ENCODE peak calls at places on chromosomes 11 and 22, in eight cellular contexts. O, V, T, D, Y, C, E and Q are unnamed samples.

GRCh38 chr11:33701831-33702230 is 1.2 kb upstream of the C11orf91 start:
- DNase-seq in Y (no peak), D (no peak), E (peak), O (no peak), V (no peak), T (peak), C (no peak), Q (no peak)

GRCh38 chr11:114440121-114440860 is 1.0 kb downstream of the REXO2 start:
- DNase-seq in V (no peak), O (peak), D (peak), Y (no peak), C (no peak), T (peak), E (no peak), Q (peak)

GRCh38 chr11:16133867-16134266 is 222.5 kb downstream of the SOX6 start:
- DNase-seq in Y (no peak), E (no peak), C (no peak), D (no peak), T (no peak), V (no peak), O (no peak), Q (no peak)

GRCh38 chr22:49201046-49201970 is 626.4 kb downstream of the BRD1 start:
- DNase-seq in C (no peak), T (no peak), Y (no peak), E (no peak), V (no peak), O (no peak), D (no peak), Q (no peak)

GRCh38 chr11:93099811-93100210 is 98.0 kb downstream of the SLC36A4 start:
- DNase-seq in D (no peak), V (no peak), O (no peak), C (no peak), Y (no peak), E (peak), T (no peak), Q (no peak)

GRCh38 chr22:37822079-37822833 is 926 bp upstream of the GALR3 start:
- DNase-seq in V (no peak), C (no peak), T (no peak), D (no peak), O (no peak), E (no peak), Y (no peak), Q (no peak)

GRCh38 chr11:17828311-17828751 is 93.8 kb downstream of the KCNC1 start:
- DNase-seq in Y (no peak), E (peak), D (no peak), T (peak), V (no peak), C (peak), O (no peak), Q (no peak)

GRCh38 chr22:38710866-38711265 is 5.1 kb downstream of the GTPBP1 start:
- DNase-seq in T (no peak), E (no peak), C (no peak), O (no peak), Y (no peak), V (no peak), D (no peak), Q (no peak)

GRCh38 chr11:100927579-100927978 is 202.0 kb downstream of the PGR start:
- DNase-seq in D (no peak), V (no peak), O (no peak), T (no peak), Y (no peak), E (no peak), C (no peak), Q (no peak)

GRCh38 chr11:76629133-76629852 is 41.3 kb downstream of the LRRC32 start:
- DNase-seq in C (no peak), Y (no peak), E (no peak), D (no peak), V (no peak), O (no peak), T (peak), Q (no peak)

GRCh38 chr11:7512525-7513209 is 1.1 kb upstream of the PPFIBP2 start:
- DNase-seq in C (peak), E (peak), Y (peak), O (no peak), T (peak), V (no peak), D (peak), Q (peak)

GRCh38 chr11:47373876-47374820 is 4.2 kb downstream of the SPI1 start:
- DNase-seq in C (peak), Y (peak), T (peak), V (peak), E (peak), O (peak), D (peak), Q (peak)

GRCh38 chr22:50305393-50305657 is 2.1 kb downstream of the PLXNB2 start:
- DNase-seq in O (no peak), T (no peak), Y (no peak), V (no peak), C (no peak), E (no peak), D (no peak), Q (no peak)

GRCh38 chr11:22634897-22635629 is 9.4 kb upstream of the FANCF start:
- DNase-seq in V (peak), Y (no peak), E (no peak), C (peak), O (no peak), D (no peak), T (no peak), Q (no peak)

GRCh38 chr11:102197759-102198158 is 87.5 kb downstream of the YAP1 start:
- DNase-seq in D (no peak), T (peak), O (peak), V (no peak), E (no peak), Y (no peak), C (no peak), Q (no peak)

GRCh38 chr22:30250713-30251267 is 4.2 kb upstream of the LIF start:
- DNase-seq in O (no peak), C (no peak), T (no peak), E (no peak), Y (no peak), D (no peak), V (no peak), Q (no peak)

GRCh38 chr11:2797741-2798361 is 87.7 kb downstream of the CDKN1C start:
- DNase-seq in Y (no peak), O (no peak), D (no peak), T (no peak), C (peak), V (no peak), E (no peak), Q (no peak)

GRCh38 chr11:31419669-31420068 is 50.0 kb downstream of the DNAJC24 start:
- DNase-seq in V (no peak), D (no peak), C (no peak), E (no peak), O (no peak), T (no peak), Y (no peak), Q (no peak)

GRCh38 chr11:73139476-73140198 is 2.5 kb downstream of the FCHSD2 start:
- DNase-seq in O (no peak), T (no peak), V (no peak), Y (no peak), E (no peak), C (no peak), D (no peak), Q (no peak)

GRCh38 chr11:81963018-81963417 is 770.6 kb downstream of the FAM181B start:
- DNase-seq in O (no peak), C (no peak), Y (no peak), T (no peak), D (peak), E (no peak), V (no peak), Q (no peak)

GRCh38 chr11:9601041-9601875 is 27.8 kb downstream of the WEE1 start:
- DNase-seq in Y (no peak), D (peak), V (no peak), E (peak), T (no peak), O (no peak), C (no peak), Q (peak)

GRCh38 chr11:110184466-110184865 is 91.3 kb downstream of the ZC3H12C start:
- DNase-seq in E (no peak), O (no peak), C (no peak), T (no peak), V (no peak), D (no peak), Y (no peak), Q (no peak)

GRCh38 chr11:45777127-45777969 is 27.6 kb upstream of the SLC35C1 start:
- DNase-seq in T (no peak), V (no peak), Y (no peak), E (peak), D (no peak), O (no peak), C (no peak), Q (no peak)

GRCh38 chr11:3920148-3920852 is 64.8 kb downstream of the STIM1 start:
- DNase-seq in V (no peak), Y (no peak), E (peak), C (no peak), O (no peak), T (peak), D (no peak), Q (no peak)

GRCh38 chr11:123166095-123166559 is 28.9 kb downstream of the CLMP start:
- DNase-seq in D (peak), Y (no peak), O (no peak), E (no peak), C (peak), T (peak), V (no peak), Q (no peak)

GRCh38 chr11:65169164-65169641 is 830 bp upstream of the SPDYC start:
- DNase-seq in E (no peak), V (no peak), T (no peak), O (no peak), Y (no peak), C (no peak), D (peak), Q (no peak)

GRCh38 chr22:46763051-46763705 is 728 bp downstream of the TBC1D22A start:
- DNase-seq in T (peak), O (no peak), E (no peak), V (no peak), C (peak), D (peak), Y (no peak), Q (no peak)

GRCh38 chr11:64321533-64321932 is 3.6 kb downstream of the PRDX5 start:
- DNase-seq in T (no peak), Y (peak), E (no peak), O (no peak), C (peak), V (no peak), D (no peak), Q (no peak)

GRCh38 chr11:121503056-121503455 is 50.3 kb upstream of the SORL1-AS1 start:
- DNase-seq in E (no peak), T (no peak), D (no peak), O (no peak), C (no peak), Y (no peak), V (no peak), Q (no peak)

GRCh38 chr11:115919341-115920086 is 415.3 kb upstream of the CADM1 start:
- DNase-seq in C (no peak), E (peak), T (no peak), V (no peak), Y (no peak), O (no peak), D (no peak), Q (peak)

GRCh38 chr11:128039140-128040021 is 548.0 kb downstream of the ETS1 start:
- DNase-seq in D (no peak), T (peak), V (peak), O (peak), C (peak), Y (peak), E (peak), Q (no peak)

GRCh38 chr11:121614661-121615240 is 162.0 kb upstream of the SORL1-AS1 start:
- DNase-seq in O (no peak), E (no peak), Y (no peak), T (no peak), C (no peak), V (no peak), D (no peak), Q (no peak)

GRCh38 chr22:34243023-34243422 is 322.7 kb upstream of the LARGE1 start:
- DNase-seq in O (no peak), C (no peak), Y (no peak), T (no peak), D (no peak), E (no peak), V (no peak), Q (no peak)

GRCh38 chr11:107752954-107753822 is 41.3 kb upstream of the SLN start:
- DNase-seq in O (no peak), D (no peak), Y (no peak), V (no peak), E (no peak), T (no peak), C (no peak), Q (no peak)

GRCh38 chr11:70552441-70553150 is 154.3 kb downstream of the CTTN start:
- DNase-seq in V (no peak), O (no peak), T (no peak), C (no peak), D (no peak), E (no peak), Y (no peak), Q (no peak)